ENCODE peak calls at places on chromosomes 4 and X, in five cellular contexts. One of them, this sample, is unnamed.

GRCh38 chrX:123425471-123425870 is 241.4 kb downstream of the GRIA3 start:
- DNase-seq in nephron progenitor cell: no peak
- DNase-seq in T47D: no peak
- DNase-seq in RPMI7951: peak
- DNase-seq in substantia nigra: no peak
- DNase-seq in this sample: no peak

GRCh38 chr4:145920205-145920604 is 18.4 kb downstream of the ZNF827 start:
- DNase-seq in RPMI7951: peak
- DNase-seq in T47D: no peak
- DNase-seq in substantia nigra: no peak
- DNase-seq in nephron progenitor cell: no peak
- DNase-seq in this sample: no peak

GRCh38 chr4:71293705-71294104 is 45.1 kb upstream of the SLC4A4 start:
- DNase-seq in nephron progenitor cell: no peak
- DNase-seq in RPMI7951: no peak
- DNase-seq in T47D: no peak
- DNase-seq in substantia nigra: no peak
- DNase-seq in this sample: no peak

GRCh38 chr4:144402176-144402575 is 243.8 kb upstream of the HHIP start:
- DNase-seq in T47D: no peak
- DNase-seq in nephron progenitor cell: no peak
- DNase-seq in RPMI7951: no peak
- DNase-seq in substantia nigra: no peak
- DNase-seq in this sample: no peak

GRCh38 chr4:88880001-88880400 is 177.0 kb downstream of the FAM13A start:
- DNase-seq in T47D: no peak
- DNase-seq in nephron progenitor cell: no peak
- DNase-seq in RPMI7951: no peak
- DNase-seq in substantia nigra: no peak
- DNase-seq in this sample: no peak

GRCh38 chr4:154471924-154472323 is 19.7 kb downstream of the DCHS2 start:
- DNase-seq in RPMI7951: no peak
- DNase-seq in substantia nigra: no peak
- DNase-seq in nephron progenitor cell: no peak
- DNase-seq in T47D: no peak
- DNase-seq in this sample: no peak

GRCh38 chrX:115949900-115950822 is 220.4 kb upstream of the AGTR2 start:
- DNase-seq in RPMI7951: peak
- DNase-seq in T47D: peak
- DNase-seq in substantia nigra: peak
- DNase-seq in nephron progenitor cell: no peak
- DNase-seq in this sample: no peak

GRCh38 chrX:74705269-74705668 is 90.8 kb upstream of the RLIM start:
- DNase-seq in substantia nigra: no peak
- DNase-seq in T47D: no peak
- DNase-seq in nephron progenitor cell: no peak
- DNase-seq in RPMI7951: no peak
- DNase-seq in this sample: no peak

GRCh38 chrX:136779346-136779781 is 1.4 kb downstream of the ARHGEF6 start:
- DNase-seq in nephron progenitor cell: no peak
- DNase-seq in substantia nigra: no peak
- DNase-seq in RPMI7951: no peak
- DNase-seq in T47D: no peak
- DNase-seq in this sample: no peak

GRCh38 chrX:37441377-37441776 is 92.2 kb downstream of the PRRG1 start:
- DNase-seq in nephron progenitor cell: no peak
- DNase-seq in T47D: no peak
- DNase-seq in substantia nigra: no peak
- DNase-seq in RPMI7951: no peak
- DNase-seq in this sample: no peak

GRCh38 chr4:140691369-140691768 is 64.8 kb downstream of the TBC1D9 start:
- DNase-seq in T47D: peak
- DNase-seq in substantia nigra: no peak
- DNase-seq in RPMI7951: no peak
- DNase-seq in nephron progenitor cell: no peak
- DNase-seq in this sample: no peak

GRCh38 chr4:5988086-5988845 is 30.0 kb downstream of the C4orf50 start:
- DNase-seq in T47D: no peak
- DNase-seq in nephron progenitor cell: no peak
- DNase-seq in substantia nigra: no peak
- DNase-seq in RPMI7951: peak
- DNase-seq in this sample: no peak